ENCODE peak calls at places on chromosomes 6 and 20, in five cellular contexts. X, M, R, G and H are unnamed samples.

GRCh38 chr6:40393641-40394040 is 193.5 kb downstream of the LRFN2 start:
- DNase-seq in R (no peak), M (no peak), G (peak), X (no peak), H (no peak)

GRCh38 chr20:16530201-16530681 is 43.0 kb downstream of the KIF16B start:
- DNase-seq in R (no peak), G (peak), M (no peak), X (no peak), H (no peak)

GRCh38 chr6:161422710-161423109 is 148.8 kb upstream of the AGPAT4 start:
- DNase-seq in G (peak), R (no peak), M (no peak), X (no peak), H (no peak)

GRCh38 chr6:89350281-89351037 is 2.1 kb downstream of the UBE2J1 start:
- DNase-seq in G (peak), M (peak), X (no peak), R (no peak), H (no peak)

GRCh38 chr20:22346716-22347115 is 237.7 kb downstream of the FOXA2 start:
- DNase-seq in M (no peak), G (no peak), R (no peak), X (no peak), H (no peak)

GRCh38 chr20:21622097-21622496 is 83.4 kb upstream of the PAX1 start:
- DNase-seq in M (no peak), X (no peak), R (no peak), G (no peak), H (no peak)

GRCh38 chr20:6426287-6426891 is 303.6 kb upstream of the FERMT1 start:
- DNase-seq in X (no peak), M (no peak), G (no peak), R (no peak), H (no peak)

GRCh38 chr20:2331901-2332565 is 36.2 kb downstream of the TGM3 start:
- DNase-seq in G (no peak), M (no peak), R (no peak), X (no peak), H (no peak)

GRCh38 chr6:79810153-79810806 is 137.1 kb downstream of the ELOVL4 start:
- DNase-seq in G (no peak), R (no peak), M (no peak), X (no peak), H (no peak)

GRCh38 chr6:89432875-89433636 is at the start of gene ANKRD6:
- DNase-seq in G (peak), R (peak), M (peak), X (peak), H (peak)

GRCh38 chr20:58408603-58409246 is 19.7 kb downstream of the VAPB start:
- DNase-seq in R (no peak), G (peak), X (no peak), M (no peak), H (no peak)

GRCh38 chr6:26158581-26159416 is 71.6 kb downstream of the HFE start:
- DNase-seq in X (peak), G (peak), R (peak), M (peak), H (peak)

GRCh38 chr6:170100046-170100445 is 190.8 kb downstream of the DLL1 start:
- DNase-seq in X (no peak), R (peak), M (no peak), G (no peak), H (peak)

GRCh38 chr20:13068336-13068735 is 59.6 kb downstream of the SPTLC3 start:
- DNase-seq in G (no peak), X (no peak), R (no peak), M (no peak), H (no peak)

GRCh38 chr6:20497200-20497820 is 36.9 kb upstream of the CDKAL1 start:
- DNase-seq in R (no peak), G (peak), M (no peak), X (no peak), H (no peak)

GRCh38 chr6:101397199-101397598 is 3.7 kb downstream of the GRIK2 start:
- DNase-seq in X (no peak), M (no peak), G (peak), R (no peak), H (no peak)

GRCh38 chr20:44247131-44247571 is at the start of gene GDAP1L1:
- DNase-seq in X (no peak), G (no peak), M (no peak), R (no peak), H (no peak)

GRCh38 chr6:47044418-47044817 is 2.3 kb upstream of the ADGRF1 start:
- DNase-seq in M (no peak), G (peak), R (no peak), X (no peak), H (no peak)

GRCh38 chr20:43820742-43821330 is 93.8 kb upstream of the TOX2 start:
- DNase-seq in G (no peak), R (no peak), X (no peak), M (no peak), H (no peak)

GRCh38 chr6:17831135-17831534 is 124.4 kb upstream of the NUP153 start:
- DNase-seq in G (peak), R (no peak), M (no peak), X (no peak), H (no peak)

GRCh38 chr6:100899202-100899601 is 18.1 kb upstream of the ASCC3 start:
- DNase-seq in G (no peak), R (no peak), X (no peak), M (no peak), H (no peak)

GRCh38 chr6:24125980-24126379 is at the start of gene NRSN1:
- DNase-seq in M (peak), X (no peak), R (no peak), G (no peak), H (no peak)

GRCh38 chr6:156862711-156863110 is 85.5 kb downstream of the ARID1B start:
- DNase-seq in G (no peak), R (no peak), X (no peak), M (no peak), H (no peak)

GRCh38 chr6:89610149-89610642 is 28.4 kb downstream of the LYRM2 start:
- DNase-seq in R (peak), X (peak), M (peak), G (peak), H (peak)

GRCh38 chr6:2935566-2936291 is 32.6 kb upstream of the SERPINB9 start:
- DNase-seq in R (no peak), X (no peak), G (no peak), M (no peak), H (peak)

GRCh38 chr6:105646391-105646867 is 243.5 kb upstream of the PREP start:
- DNase-seq in X (no peak), M (no peak), G (peak), R (no peak), H (no peak)

GRCh38 chr6:157716553-157716952 is 106.5 kb upstream of the SNX9 start:
- DNase-seq in G (no peak), X (no peak), M (no peak), R (no peak), H (no peak)

GRCh38 chr20:35992713-35993335 is 24.4 kb downstream of the CNBD2 start:
- DNase-seq in G (peak), M (peak), R (no peak), X (no peak), H (no peak)

GRCh38 chr20:34385464-34385863 is 22.4 kb downstream of the ITCH start:
- DNase-seq in X (no peak), M (peak), G (no peak), R (no peak), H (no peak)